ENCODE peak calls at places on chromosomes 16 and 17, in five cellular contexts. I, H, E, X and C are unnamed samples. For H3K4me1 and H3K9me3, the result is how much of the 10 kb centered on the place peaks cover.

GRCh38 chr17:63516910-63517824 is 6.0 kb upstream of the KCNH6 start:
- DNase-seq in H (no peak), E (no peak), X (peak), I (no peak), C (no peak)

GRCh38 chr16:31498493-31498892 is 9.7 kb downstream of the RUSF1 start:
- DNase-seq in E (no peak), I (no peak), H (no peak), X (no peak), C (no peak)

GRCh38 chr17:62925267-62925836 is 40.7 kb upstream of the TANC2 start:
- DNase-seq in X (no peak), E (no peak), I (no peak), H (no peak), C (no peak)

GRCh38 chr17:44916781-44917241 is 1.5 kb upstream of the GFAP start:
- DNase-seq in E (peak), I (peak), H (peak), X (peak), C (no peak)

GRCh38 chr17:49707246-49707607 is 537 bp downstream of the SLC35B1 start:
- DNase-seq in E (no peak), X (no peak), I (no peak), H (no peak), C (no peak)

GRCh38 chr17:72618018-72618509 is 474.4 kb downstream of the SLC39A11 start:
- DNase-seq in X (no peak), H (no peak), E (no peak), I (no peak), C (peak)

GRCh38 chr17:80858301-80859003 is 133.2 kb upstream of the CHMP6 start:
- DNase-seq in X (no peak), I (no peak), E (no peak), H (no peak), C (no peak)

GRCh38 chr17:45904886-45905285 is 10.5 kb downstream of the MAPT start:
- DNase-seq in E (no peak), H (no peak), X (no peak), I (no peak), C (no peak)

GRCh38 chr16:4859900-4860255 is 12.6 kb downstream of the UBN1 start:
- DNase-seq in X (peak), I (no peak), H (no peak), E (no peak), C (no peak)

GRCh38 chr17:35046740-35047283 is 16.7 kb downstream of the RFFL start:
- DNase-seq in H (no peak), E (no peak), X (peak), I (no peak), C (no peak)

GRCh38 chr16:88966986-88967799 is 9.8 kb downstream of the CBFA2T3 start:
- DNase-seq in H (no peak), X (no peak), E (no peak), I (no peak), C (no peak)

GRCh38 chr16:22302776-22303363 is 5.7 kb downstream of the POLR3E start:
- DNase-seq in I (no peak), E (no peak), H (no peak), X (no peak), C (no peak)

DNA sequence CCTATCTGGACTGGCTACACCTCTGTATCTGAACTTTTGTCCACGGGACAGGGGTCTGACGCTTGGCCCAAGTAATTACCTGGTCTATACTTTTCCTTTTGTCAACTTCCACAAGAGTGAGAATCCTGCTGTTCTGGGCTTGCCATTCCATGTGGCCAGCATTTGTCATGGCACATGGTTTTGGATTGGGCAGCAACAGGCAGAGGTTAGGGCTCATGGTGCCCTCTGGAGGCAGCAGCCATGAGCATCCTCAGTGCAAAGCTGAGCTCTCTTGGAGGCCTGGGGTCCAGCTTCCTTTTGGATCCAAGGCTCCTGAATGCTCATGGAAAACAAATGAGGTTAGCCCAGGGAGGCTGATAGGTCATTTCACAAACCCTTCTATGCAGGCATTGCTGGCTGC is 7.5 kb upstream of the EDC4 start:
- DNase-seq in H (no peak), E (no peak), X (no peak), I (peak), C (peak)
- TF ChIP-seq CTCF in H (no peak), E (no peak), X (peak), I (no peak), C (no peak)

GRCh38 chr17:17694229-17695081 is 13.2 kb downstream of the RAI1 start:
- DNase-seq in H (peak), X (peak), I (peak), E (peak), C (peak)

GRCh38 chr17:17691468-17692263 is 10.4 kb downstream of the RAI1 start:
- DNase-seq in I (no peak), H (peak), E (no peak), X (no peak), C (peak)

GRCh38 chr17:17693253-17693954 is 12.1 kb downstream of the RAI1 start:
- DNase-seq in I (peak), X (no peak), H (peak), E (peak), C (peak)

GRCh38 chr17:17693955-17694228 is 12.6 kb downstream of the RAI1 start:
- DNase-seq in H (no peak), E (no peak), I (no peak), X (no peak), C (no peak)

DNA sequence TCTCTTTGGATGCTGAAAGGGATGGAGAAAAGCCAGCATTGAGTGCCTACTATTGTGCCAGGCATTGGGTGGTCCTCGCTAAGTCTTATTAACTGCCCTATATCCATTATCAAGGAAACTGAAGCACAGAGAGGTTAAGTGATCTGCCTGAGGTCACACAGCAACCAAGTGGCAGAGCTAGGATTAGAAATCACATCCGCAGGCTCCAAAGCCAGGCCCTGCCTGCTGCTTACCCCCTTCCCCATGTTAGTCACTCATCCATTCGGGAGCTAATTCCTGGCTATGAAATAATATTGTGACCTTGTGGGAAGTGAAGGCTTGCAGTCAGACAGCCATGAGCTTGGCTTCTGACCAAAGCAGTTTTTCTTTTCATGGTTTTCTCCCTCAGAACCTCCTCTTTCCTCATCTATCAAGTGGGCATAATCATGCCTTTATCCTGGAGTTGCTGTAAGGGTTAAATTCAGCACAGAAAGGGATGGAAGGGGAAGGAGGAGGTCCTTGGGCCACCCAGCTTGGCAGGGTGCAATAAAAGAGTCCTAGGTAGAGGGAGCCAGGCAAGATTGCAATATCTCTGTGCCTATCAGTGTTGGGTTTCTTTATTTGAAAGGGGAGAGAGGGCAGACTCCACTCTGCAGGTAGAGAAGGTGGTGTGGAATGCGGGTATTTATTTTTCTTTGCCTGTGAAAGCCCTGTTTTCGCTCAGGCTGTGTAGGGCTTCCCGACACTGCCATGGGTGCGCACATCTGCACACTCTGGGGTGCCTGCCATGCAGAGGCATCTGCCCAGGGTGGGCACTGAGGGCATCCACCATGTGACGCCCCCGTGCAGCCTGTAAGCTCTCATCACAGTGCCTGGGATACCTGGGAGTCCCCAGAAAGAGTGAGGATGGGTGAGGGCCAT is 11.3 kb downstream of the RAI1 start:
- DNase-seq in H (no peak), I (no peak), E (no peak), X (no peak), C (no peak)
- H3K4me1 ChIP-seq in H (under half), I (under half), E (under half), X (under half), C (half or more)

GRCh38 chr17:21532763-21533385 is 156.7 kb downstream of the KCNJ12 start:
- DNase-seq in X (no peak), E (no peak), I (no peak), H (no peak), C (no peak)
- H3K9me3 ChIP-seq in X (under half), E (under half), I (under half), H (under half), C (under half)

DNA sequence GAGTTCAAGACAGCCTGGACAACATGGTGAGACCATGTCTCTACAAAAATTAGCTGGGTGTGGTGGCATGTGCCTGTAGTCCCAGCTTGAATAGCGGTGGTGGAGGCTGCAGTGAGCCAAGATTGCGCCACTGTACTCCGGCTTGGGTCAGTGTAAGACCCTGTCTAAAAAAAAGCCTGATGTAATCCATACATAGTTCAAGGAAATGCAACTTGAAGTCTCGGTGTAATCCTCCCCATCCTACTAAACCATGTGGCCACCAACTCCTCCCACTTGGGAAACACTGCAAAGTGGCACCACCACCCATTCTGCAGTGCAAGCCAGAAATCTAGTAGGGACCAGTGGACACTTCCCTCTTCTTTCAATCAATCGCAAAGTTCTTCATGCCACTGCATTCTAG is 5.4 kb upstream of the KPNB1 start:
- DNase-seq in H (no peak), X (no peak), I (no peak), E (no peak), C (no peak)
- TF ChIP-seq CTCF in H (no peak), X (no peak), I (no peak), E (no peak), C (no peak)

DNA sequence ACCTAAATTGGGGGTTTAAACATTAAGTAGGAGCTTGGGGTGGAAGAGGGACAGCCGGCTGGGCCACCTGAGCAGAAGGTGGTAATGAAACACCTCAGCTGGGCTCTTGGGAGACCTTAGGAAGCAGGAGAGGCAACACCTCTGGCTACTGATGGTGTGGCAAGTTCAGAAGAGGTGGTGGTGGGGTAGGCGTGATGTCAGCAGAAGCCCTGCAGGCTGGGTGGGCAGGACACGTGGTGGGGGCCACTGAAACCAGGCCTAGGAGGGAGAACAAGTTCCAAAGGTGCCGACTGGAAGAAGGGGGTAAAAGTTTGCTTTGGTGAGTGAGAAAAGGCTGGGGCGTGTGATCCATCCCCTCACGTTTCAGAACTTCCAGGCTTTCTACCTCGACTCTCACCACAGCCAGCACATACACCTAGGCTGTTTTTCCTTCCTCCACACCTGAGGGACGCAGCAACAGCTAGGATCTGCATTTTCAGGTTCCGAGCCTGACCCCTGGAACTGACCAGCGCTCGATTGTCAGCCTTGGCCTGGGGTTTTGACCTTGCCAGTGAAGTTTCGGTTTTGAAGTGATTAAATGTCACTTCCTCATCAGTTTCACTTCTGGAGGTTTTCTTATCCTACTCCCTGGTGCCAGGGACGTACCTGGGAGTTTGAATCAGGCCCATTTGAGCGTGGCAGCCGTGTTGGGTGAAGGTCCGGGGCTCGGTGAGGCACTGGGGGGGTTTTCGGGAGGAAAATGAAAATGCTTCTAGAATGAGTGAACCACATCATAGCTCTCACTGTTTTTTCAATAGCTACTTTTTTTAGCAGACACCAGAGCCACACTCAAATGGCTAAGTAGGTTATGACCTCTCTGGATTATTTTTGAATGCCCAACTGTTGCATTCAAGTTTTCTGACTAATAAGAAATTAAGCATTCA is 10.0 kb downstream of the SNN start:
- DNase-seq in H (no peak), E (no peak), X (no peak), I (no peak), C (no peak)
- H3K4me1 ChIP-seq in H (under half), E (under half), X (under half), I (under half), C (half or more)

GRCh38 chr17:29881256-29881655 is 48.8 kb downstream of the SSH2 start:
- DNase-seq in X (no peak), I (no peak), H (no peak), E (no peak), C (no peak)

GRCh38 chr17:29880031-29880430 is 50.0 kb downstream of the SSH2 start:
- DNase-seq in E (no peak), H (no peak), X (no peak), I (no peak), C (no peak)

GRCh38 chr17:29884995-29885394 is 45.0 kb downstream of the SSH2 start:
- DNase-seq in X (no peak), H (no peak), E (no peak), I (no peak), C (no peak)

DNA sequence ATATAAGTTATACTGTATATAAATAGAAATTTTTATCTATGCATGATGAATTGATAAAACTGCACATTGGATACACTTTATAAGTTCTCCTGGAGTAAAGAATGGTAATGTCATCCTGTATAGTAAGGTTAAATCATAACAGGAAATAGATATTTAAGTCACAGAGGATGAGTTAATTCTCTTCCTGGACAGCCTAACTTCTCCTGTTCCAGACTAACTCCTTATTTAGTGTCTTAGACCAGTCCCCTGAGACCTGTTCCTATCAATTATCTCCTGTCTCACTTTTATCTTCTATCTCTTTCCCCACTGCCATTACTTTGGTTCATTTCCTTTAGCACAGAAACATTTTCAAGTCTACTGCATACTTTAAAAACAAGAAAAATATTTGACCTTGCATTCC is 46.5 kb downstream of the SSH2 start:
- DNase-seq in X (peak), H (no peak), E (no peak), I (no peak), C (no peak)
- H3K9me3 ChIP-seq in X (under half), H (under half), E (under half), I (under half), C (under half)

GRCh38 chr16:11213799-11214198 is 42.2 kb downstream of the SOCS1 start:
- DNase-seq in I (no peak), X (no peak), E (no peak), H (no peak), C (no peak)

GRCh38 chr16:11217651-11218323 is 38.2 kb downstream of the SOCS1 start:
- DNase-seq in H (no peak), I (no peak), E (no peak), X (no peak), C (no peak)

GRCh38 chr16:11215935-11216556 is 40.0 kb downstream of the SOCS1 start:
- DNase-seq in E (no peak), H (no peak), I (no peak), X (no peak), C (no peak)

GRCh38 chr16:11219188-11219587 is 36.8 kb downstream of the SOCS1 start:
- DNase-seq in X (no peak), E (no peak), H (no peak), I (no peak), C (no peak)

GRCh38 chr16:11218324-11218962 is 37.6 kb downstream of the SOCS1 start:
- DNase-seq in I (no peak), E (no peak), X (peak), H (no peak), C (no peak)
- TF ChIP-seq CTCF in I (peak), E (no peak), X (peak), H (no peak), C (no peak)

GRCh38 chr16:27317738-27318398 is 4.1 kb downstream of the IL4R start:
- DNase-seq in I (peak), E (no peak), X (no peak), H (no peak), C (no peak)
- H3K4me1 ChIP-seq in I (half or more), E (under half), X (under half), H (under half), C (half or more)